ENCODE peak calls at places on chromosomes 13 and 19, in four cellular contexts. C, P, D and Z are unnamed samples. For H3K9me3 and H3K36me3, the result is how much of the 10 kb centered on the place peaks cover.

GRCh38 chr13:75372517-75372916 is 109.5 kb downstream of the TBC1D4 start:
- DNase-seq in C (no peak), P (no peak), D (no peak), Z (peak)

GRCh38 chr13:73991384-73991783 is 142.8 kb downstream of the KLF12 start:
- DNase-seq in C (no peak), P (no peak), D (no peak), Z (no peak)

GRCh38 chr13:98172570-98173405 is 4.3 kb downstream of the RNF113B start:
- DNase-seq in C (no peak), P (no peak), D (no peak), Z (no peak)

GRCh38 chr19:1942078-1942933 is 1.3 kb downstream of the CSNK1G2 start:
- DNase-seq in C (peak), P (peak), D (peak), Z (peak)

GRCh38 chr13:85170372-85170771 is 628.8 kb downstream of the SLITRK6 start:
- DNase-seq in C (no peak), P (no peak), D (no peak), Z (no peak)

GRCh38 chr13:102724923-102725322 is 30.1 kb upstream of the METTL21C start:
- DNase-seq in C (no peak), P (no peak), D (no peak), Z (peak)

GRCh38 chr19:45528149-45528743 is 21.0 kb downstream of the VASP start:
- DNase-seq in C (no peak), P (peak), D (peak), Z (peak)

GRCh38 chr13:84366484-84366883 is 484.2 kb upstream of the SLITRK1 start:
- DNase-seq in C (no peak), P (no peak), D (no peak), Z (no peak)

GRCh38 chr19:46283771-46284170 is 13.1 kb upstream of the HIF3A start:
- DNase-seq in C (no peak), P (no peak), D (no peak), Z (no peak)

GRCh38 chr13:48928781-48929430 is 46.8 kb upstream of the FNDC3A start:
- DNase-seq in C (no peak), P (no peak), D (no peak), Z (no peak)

DNA sequence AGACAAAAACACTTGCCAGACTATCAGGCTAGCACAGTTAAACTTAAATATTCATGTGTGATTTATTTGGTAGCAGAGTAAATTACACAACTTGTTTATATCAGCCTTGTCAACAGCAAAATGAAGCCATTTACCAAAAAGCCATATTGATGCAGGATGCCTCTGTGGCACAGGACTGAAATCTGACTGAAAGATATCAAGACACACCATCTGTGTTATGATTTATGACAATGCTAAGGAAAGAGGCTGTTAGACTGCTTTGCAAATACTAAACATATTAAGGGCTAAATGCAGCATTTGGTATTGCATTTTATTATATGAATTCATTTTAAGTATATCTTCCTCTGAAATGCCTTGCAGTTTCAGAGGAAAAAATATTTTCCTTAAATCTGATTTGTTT is 44.8 kb upstream of the FNDC3A start:
- DNase-seq in C (no peak), P (no peak), D (no peak), Z (no peak)
- H3K9me3 ChIP-seq in C (under half), P (under half), D (under half), Z (under half)

GRCh38 chr13:25042141-25042540 is 53.8 kb upstream of the PABPC3 start:
- DNase-seq in C (no peak), P (no peak), D (no peak), Z (no peak)

GRCh38 chr13:25034173-25034572 is 61.8 kb upstream of the PABPC3 start:
- DNase-seq in C (no peak), P (no peak), D (no peak), Z (no peak)

GRCh38 chr13:25032160-25032559 is 63.8 kb upstream of the PABPC3 start:
- DNase-seq in C (no peak), P (no peak), D (no peak), Z (no peak)

DNA sequence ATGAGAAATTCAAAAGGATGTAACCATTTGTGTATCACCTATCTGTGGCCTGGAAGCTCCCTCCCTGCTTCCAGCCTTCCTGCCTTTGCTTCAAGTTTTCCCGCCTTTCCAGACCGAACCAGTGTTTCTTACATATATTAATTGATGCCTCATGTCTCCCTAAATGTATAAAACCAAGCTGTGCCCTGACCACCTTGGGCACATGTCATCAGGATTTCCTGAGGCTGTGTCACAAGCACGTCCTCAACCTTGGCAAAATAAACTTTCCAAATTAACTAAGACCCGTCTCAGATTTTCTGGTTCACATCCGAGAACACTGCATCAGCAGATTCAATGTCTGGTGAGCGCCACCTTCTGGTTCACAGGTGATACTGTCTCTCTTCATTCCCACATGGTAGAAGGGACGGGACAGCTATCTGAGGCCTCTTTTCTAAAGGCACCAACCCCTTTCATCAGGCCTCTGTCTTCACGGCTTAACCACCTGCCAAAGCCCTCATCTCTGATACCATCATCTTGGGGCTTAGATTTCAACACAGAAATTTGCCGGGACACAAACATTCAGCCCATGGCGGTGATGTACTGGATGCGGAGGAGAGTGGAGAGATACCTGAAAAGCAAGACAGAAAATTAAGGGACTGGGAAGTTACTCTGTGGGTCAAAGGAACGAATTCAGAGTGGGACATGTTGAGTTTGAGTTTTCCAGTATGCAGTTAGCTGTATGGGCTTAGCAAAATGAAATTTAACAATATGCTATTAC is 58.7 kb upstream of the PABPC3 start:
- DNase-seq in C (peak), P (no peak), D (no peak), Z (peak)
- H3K4me3 ChIP-seq in C (no peak), P (no peak), D (no peak), Z (no peak)

GRCh38 chr19:19026299-19026971 is 6.9 kb downstream of the SUGP2 start:
- DNase-seq in C (no peak), P (peak), D (no peak), Z (no peak)

GRCh38 chr19:19022380-19022961 is 10.8 kb downstream of the SUGP2 start:
- DNase-seq in C (no peak), P (no peak), D (no peak), Z (no peak)

GRCh38 chr19:19028526-19028925 is 4.8 kb downstream of the SUGP2 start:
- DNase-seq in C (no peak), P (no peak), D (no peak), Z (no peak)

GRCh38 chr19:19032420-19033175 is 719 bp downstream of the SUGP2 start:
- DNase-seq in C (peak), P (peak), D (peak), Z (peak)

GRCh38 chr19:19027228-19027627 is 6.1 kb downstream of the SUGP2 start:
- DNase-seq in C (no peak), P (no peak), D (no peak), Z (no peak)
- H3K36me3 ChIP-seq in C (half or more), P (under half), D (under half), Z (under half)

GRCh38 chr19:11948646-11949045 is 16.2 kb upstream of the ZNF763 start:
- DNase-seq in C (no peak), P (no peak), D (no peak), Z (no peak)

GRCh38 chr19:11942008-11942842 is 17.3 kb downstream of the ZNF700 start:
- DNase-seq in C (no peak), P (no peak), D (no peak), Z (no peak)

GRCh38 chr19:11949201-11949600 is 15.6 kb upstream of the ZNF763 start:
- DNase-seq in C (no peak), P (no peak), D (no peak), Z (no peak)

GRCh38 chr19:11942843-11943108 is 17.9 kb downstream of the ZNF700 start:
- DNase-seq in C (no peak), P (no peak), D (no peak), Z (no peak)

DNA sequence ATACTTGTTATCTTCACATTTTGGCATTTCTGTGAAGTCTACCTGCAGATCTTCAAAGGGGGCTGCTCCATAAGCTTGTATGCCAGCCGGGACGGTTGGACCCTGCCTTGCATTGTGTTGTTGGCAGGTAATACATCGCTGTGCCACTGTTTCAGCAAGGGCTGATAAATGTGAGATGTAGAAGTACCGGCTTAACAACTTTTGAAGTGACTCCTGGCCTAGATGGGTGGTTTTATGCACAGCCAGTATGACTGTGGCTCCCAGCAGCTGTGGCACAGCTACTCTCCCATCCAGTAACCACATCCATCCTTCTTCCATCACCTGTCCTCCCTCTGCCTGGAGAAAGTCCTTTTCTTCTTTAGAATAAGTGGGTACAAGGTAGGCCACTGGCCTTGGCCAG is 19.7 kb downstream of the ZNF700 start:
- DNase-seq in C (no peak), P (no peak), D (no peak), Z (no peak)
- H3K9me3 ChIP-seq in C (half or more), P (half or more), D (half or more), Z (under half)

DNA sequence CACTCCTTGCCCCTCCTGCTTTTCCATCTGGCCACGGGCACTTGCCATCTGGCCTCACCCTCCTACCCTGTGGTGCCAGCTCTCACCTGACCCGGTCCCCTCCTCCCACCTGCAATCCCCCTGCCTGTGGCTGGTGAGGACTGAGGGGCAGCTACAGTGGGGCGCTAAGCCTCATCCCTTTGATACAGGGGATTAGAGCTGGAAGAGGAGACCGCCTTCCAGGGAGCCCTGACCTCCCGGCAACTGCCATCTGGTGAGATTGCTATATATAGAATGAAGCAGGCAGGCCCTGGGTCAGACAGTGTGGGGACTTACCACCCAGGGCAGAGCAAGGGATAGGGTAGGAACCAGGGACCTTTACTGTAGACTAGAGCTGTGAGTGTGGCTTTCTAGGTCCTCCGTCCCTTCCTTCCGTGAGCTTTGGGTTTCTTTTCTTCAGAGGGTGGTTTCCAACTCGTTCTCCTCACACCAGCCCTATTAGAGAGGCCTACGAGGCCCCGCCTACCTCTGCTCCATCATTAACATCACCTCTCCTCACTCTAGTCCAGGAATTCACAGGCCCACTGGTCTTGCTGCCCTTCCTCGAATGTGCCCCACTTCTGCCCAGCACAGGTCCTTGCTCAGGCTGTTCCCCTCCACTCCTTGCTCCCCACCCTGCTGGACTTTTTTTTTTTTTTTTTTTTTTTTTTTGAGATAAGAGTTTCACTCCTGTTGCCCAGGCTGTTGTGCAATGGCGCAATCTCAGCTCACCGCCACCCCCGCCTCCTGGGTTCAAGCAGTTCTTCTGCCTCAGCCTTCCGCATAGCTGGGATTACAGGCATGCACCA is 7.7 kb downstream of the KASH5 start:
- DNase-seq in C (no peak), P (no peak), D (no peak), Z (no peak)
- H3K4me3 ChIP-seq in C (no peak), P (no peak), D (no peak), Z (no peak)

DNA sequence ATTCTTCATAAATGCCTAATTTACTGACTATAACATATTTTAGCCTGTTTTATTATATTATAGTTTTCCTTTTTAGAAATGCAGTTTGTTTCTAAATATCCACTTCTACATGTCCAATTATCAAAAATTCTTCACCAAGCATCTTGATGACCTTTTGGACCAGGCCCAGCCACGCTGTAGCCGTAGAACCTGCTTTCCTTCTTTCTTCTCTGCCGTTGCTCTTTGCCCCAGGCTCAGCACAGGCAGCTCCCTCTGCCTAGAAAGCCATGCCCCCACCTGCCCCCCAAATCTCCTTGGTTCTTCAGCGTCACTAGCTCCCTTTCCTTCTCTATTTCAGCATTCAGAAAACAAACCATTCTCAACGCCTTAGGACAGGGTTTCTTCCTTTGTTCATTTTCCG is 65.4 kb downstream of the ESD start:
- DNase-seq in C (no peak), P (no peak), D (no peak), Z (peak)
- H3K36me3 ChIP-seq in C (half or more), P (under half), D (under half), Z (under half)

GRCh38 chr13:89029062-89029461 is 1357.9 kb downstream of the SLITRK5 start:
- DNase-seq in C (no peak), P (no peak), D (no peak), Z (no peak)
- H3K9me3 ChIP-seq in C (under half), P (under half), D (under half), Z (under half)

DNA sequence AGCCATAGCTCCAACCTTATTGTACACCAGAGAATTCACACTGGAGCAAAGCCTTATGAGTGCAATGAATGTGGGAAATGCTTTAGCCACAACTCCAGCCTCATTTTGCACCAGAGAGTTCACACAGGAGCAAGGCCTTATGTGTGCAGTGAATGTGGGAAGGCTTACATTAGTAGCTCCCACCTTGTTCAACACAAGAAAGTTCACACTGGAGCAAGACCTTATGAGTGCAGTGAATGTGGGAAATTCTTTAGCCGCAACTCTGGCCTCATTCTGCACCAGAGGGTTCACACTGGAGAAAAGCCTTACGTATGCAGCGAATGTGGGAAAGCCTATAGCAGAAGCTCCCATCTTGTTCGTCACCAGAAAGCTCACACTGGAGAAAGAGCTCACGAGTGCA is 5.9 kb upstream of the TRAPPC2B start:
- DNase-seq in C (no peak), P (no peak), D (no peak), Z (no peak)
- H3K4me3 ChIP-seq in C (no peak), P (no peak), D (no peak), Z (no peak)